ENCODE peak calls at places on chromosomes 7 and 10, in five cellular contexts. Q, T, E, F and M are unnamed samples.

GRCh38 chr7:19964198-19964597 is 190.8 kb upstream of the TMEM196 start:
- DNase-seq in Q (no peak), T (no peak), E (no peak), F (no peak), M (no peak)

GRCh38 chr10:111316607-111317006 is 239.8 kb downstream of the ADRA2A start:
- DNase-seq in Q (no peak), T (no peak), E (no peak), F (no peak), M (no peak)

GRCh38 chr10:95333997-95334792 is 43.4 kb upstream of the PDLIM1 start:
- DNase-seq in Q (no peak), T (no peak), E (no peak), F (peak; percentile 84), M (no peak)

GRCh38 chr10:70478191-70479160 is at the start of gene PALD1:
- DNase-seq in Q (peak; percentile 17), T (peak; percentile 48), E (peak; percentile 38), F (peak; percentile 73), M (no peak)

GRCh38 chr10:124152781-124153600 is 59.6 kb upstream of the CHST15 start:
- DNase-seq in Q (peak; percentile 91), T (peak; percentile 100), E (peak; percentile 23), F (peak; percentile 87), M (peak; percentile 14)

GRCh38 chr10:124693801-124694416 is 50.3 kb downstream of the FAM53B start:
- DNase-seq in Q (peak; percentile 62), T (no peak), E (no peak), F (no peak), M (no peak)

GRCh38 chr10:5614081-5614721 is 52.2 kb downstream of the ASB13 start:
- DNase-seq in Q (no peak), T (no peak), E (no peak), F (peak; percentile 51), M (no peak)

GRCh38 chr10:26440091-26440445 is 1.9 kb downstream of the APBB1IP start:
- DNase-seq in Q (no peak), T (no peak), E (no peak), F (no peak), M (no peak)

GRCh38 chr7:150370612-150371071 is 2.0 kb downstream of the REPIN1 start:
- DNase-seq in Q (no peak), T (no peak), E (no peak), F (peak; percentile 90), M (no peak)

GRCh38 chr7:85381212-85381611 is 194.4 kb upstream of the SEMA3D start:
- DNase-seq in Q (no peak), T (no peak), E (no peak), F (no peak), M (no peak)

GRCh38 chr7:28759373-28760013 is 198.6 kb downstream of the TRIL start:
- DNase-seq in Q (no peak), T (no peak), E (no peak), F (no peak), M (no peak)

GRCh38 chr10:8036521-8037198 is 17.8 kb upstream of the GATA3 start:
- DNase-seq in Q (no peak), T (no peak), E (no peak), F (no peak), M (no peak)

GRCh38 chr10:73810735-73811465 is 498 bp downstream of the NDST2 start:
- DNase-seq in Q (no peak), T (no peak), E (peak; percentile 44), F (peak; percentile 52), M (peak; percentile 12)

GRCh38 chr7:75639893-75640600 is 98.7 kb downstream of the HIP1 start:
- DNase-seq in Q (no peak), T (no peak), E (no peak), F (no peak), M (no peak)

GRCh38 chr10:68899186-68899745 is 1.8 kb upstream of the DDX50 start:
- DNase-seq in Q (no peak), T (no peak), E (no peak), F (no peak), M (no peak)

GRCh38 chr7:46393142-46393541 is 472.1 kb upstream of the IGFBP3 start:
- DNase-seq in Q (no peak), T (no peak), E (no peak), F (no peak), M (no peak)

GRCh38 chr7:20575758-20576135 is 39.7 kb upstream of the ABCB5 start:
- DNase-seq in Q (no peak), T (no peak), E (no peak), F (no peak), M (no peak)